ENCODE peak calls at places on chromosome 3, in five cellular contexts. One of them, this sample, is unnamed.

GRCh38 chr3:20974389-20974788 is 776.6 kb downstream of the ZNF385D start:
- DNase-seq in heart right ventricle: no peak
- DNase-seq in cardiac muscle cell: no peak
- DNase-seq in Peyer's patch: no peak
- DNase-seq in endothelial cell of umbilical vein: no peak
- DNase-seq in this sample: no peak

GRCh38 chr3:133987933-133988484 is 41.7 kb downstream of the SLCO2A1 start:
- DNase-seq in heart right ventricle: no peak
- DNase-seq in Peyer's patch: no peak
- DNase-seq in endothelial cell of umbilical vein: no peak
- DNase-seq in cardiac muscle cell: no peak
- DNase-seq in this sample: no peak

GRCh38 chr3:101189786-101190185 is 130.6 kb downstream of the IMPG2 start:
- DNase-seq in heart right ventricle: no peak
- DNase-seq in endothelial cell of umbilical vein: no peak
- DNase-seq in cardiac muscle cell: peak; percentile 34
- DNase-seq in Peyer's patch: no peak
- DNase-seq in this sample: no peak

GRCh38 chr3:148332509-148332908 is 365.2 kb upstream of the AGTR1 start:
- DNase-seq in endothelial cell of umbilical vein: no peak
- DNase-seq in Peyer's patch: no peak
- DNase-seq in cardiac muscle cell: no peak
- DNase-seq in heart right ventricle: no peak
- DNase-seq in this sample: no peak

GRCh38 chr3:190566043-190566933 is 52.4 kb downstream of the IL1RAP start:
- DNase-seq in endothelial cell of umbilical vein: peak; percentile 99
- DNase-seq in Peyer's patch: peak; percentile 69
- DNase-seq in cardiac muscle cell: peak; percentile 100
- DNase-seq in heart right ventricle: peak; percentile 57
- DNase-seq in this sample: peak; percentile 62

GRCh38 chr3:74542441-74542840 is 72.0 kb downstream of the CNTN3 start:
- DNase-seq in Peyer's patch: no peak
- DNase-seq in heart right ventricle: no peak
- DNase-seq in endothelial cell of umbilical vein: no peak
- DNase-seq in cardiac muscle cell: no peak
- DNase-seq in this sample: no peak

GRCh38 chr3:15903164-15903563 is 105.4 kb upstream of the ANKRD28 start:
- DNase-seq in cardiac muscle cell: no peak
- DNase-seq in endothelial cell of umbilical vein: no peak
- DNase-seq in heart right ventricle: no peak
- DNase-seq in Peyer's patch: no peak
- DNase-seq in this sample: no peak

GRCh38 chr3:178833696-178834095 is 237.9 kb downstream of the ZMAT3 start:
- DNase-seq in cardiac muscle cell: no peak
- DNase-seq in Peyer's patch: no peak
- DNase-seq in heart right ventricle: no peak
- DNase-seq in endothelial cell of umbilical vein: no peak
- DNase-seq in this sample: no peak

GRCh38 chr3:186406669-186407635 is 44.9 kb upstream of the DGKG start:
- DNase-seq in Peyer's patch: no peak
- DNase-seq in cardiac muscle cell: no peak
- DNase-seq in heart right ventricle: peak; percentile 51
- DNase-seq in endothelial cell of umbilical vein: no peak
- DNase-seq in this sample: no peak

GRCh38 chr3:81914254-81914653 is 152.8 kb upstream of the GBE1 start:
- DNase-seq in cardiac muscle cell: no peak
- DNase-seq in Peyer's patch: no peak
- DNase-seq in endothelial cell of umbilical vein: no peak
- DNase-seq in heart right ventricle: no peak
- DNase-seq in this sample: no peak

GRCh38 chr3:125684199-125684598 is 88.9 kb upstream of the OSBPL11 start:
- DNase-seq in endothelial cell of umbilical vein: peak; percentile 3
- DNase-seq in cardiac muscle cell: peak; percentile 54
- DNase-seq in heart right ventricle: no peak
- DNase-seq in Peyer's patch: no peak
- DNase-seq in this sample: no peak
- TF ChIP-seq CTCF in endothelial cell of umbilical vein: peak; percentile 46
- TF ChIP-seq CTCF in cardiac muscle cell: peak; percentile 43
- TF ChIP-seq CTCF in heart right ventricle: no peak
- TF ChIP-seq CTCF in Peyer's patch: no peak
- TF ChIP-seq CTCF in this sample: no peak

DNA sequence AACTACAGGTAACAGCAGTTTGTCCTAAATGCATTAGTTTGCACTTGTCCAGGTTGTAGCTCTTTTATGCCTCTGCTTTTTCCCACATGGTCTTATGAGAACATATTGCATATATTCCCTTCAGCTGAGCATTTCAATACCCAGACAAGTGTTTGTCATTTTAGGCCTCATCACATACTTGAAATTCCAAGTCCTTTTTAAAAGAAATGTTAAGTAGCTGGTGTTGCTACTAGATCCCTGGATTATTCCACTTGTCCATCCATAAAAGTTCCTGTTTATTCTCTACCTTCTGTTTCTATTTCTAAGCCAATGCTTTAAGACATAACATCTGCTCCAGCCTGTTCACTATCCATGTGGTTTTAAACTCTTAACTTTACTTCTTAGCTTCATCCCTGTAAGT is 128.4 kb downstream of the NECTIN3 start:
- DNase-seq in endothelial cell of umbilical vein: no peak
- DNase-seq in Peyer's patch: no peak
- DNase-seq in cardiac muscle cell: no peak
- DNase-seq in heart right ventricle: no peak
- DNase-seq in this sample: no peak
- H3K27me3 ChIP-seq in endothelial cell of umbilical vein: no peaks in the 10 kb centered on the region
- H3K27me3 ChIP-seq in Peyer's patch: no peaks in the 10 kb centered on the region
- H3K27me3 ChIP-seq in cardiac muscle cell: no peaks in the 10 kb centered on the region
- H3K27me3 ChIP-seq in heart right ventricle: no peaks in the 10 kb centered on the region
- H3K27me3 ChIP-seq in this sample: no peaks in the 10 kb centered on the region

GRCh38 chr3:158773166-158773565 is 28.7 kb upstream of the MFSD1 start:
- DNase-seq in cardiac muscle cell: no peak
- DNase-seq in heart right ventricle: no peak
- DNase-seq in Peyer's patch: no peak
- DNase-seq in endothelial cell of umbilical vein: no peak
- DNase-seq in this sample: no peak
- H3K27ac ChIP-seq in cardiac muscle cell: no peak overlapping the region
- H3K27ac ChIP-seq in heart right ventricle: no peak overlapping the region
- H3K27ac ChIP-seq in Peyer's patch: no peak overlapping the region
- H3K27ac ChIP-seq in endothelial cell of umbilical vein: no peak overlapping the region
- H3K27ac ChIP-seq in this sample: no peak overlapping the region

GRCh38 chr3:85760342-85760741 is 801.6 kb downstream of the CADM2 start:
- DNase-seq in heart right ventricle: no peak
- DNase-seq in cardiac muscle cell: no peak
- DNase-seq in endothelial cell of umbilical vein: no peak
- DNase-seq in Peyer's patch: no peak
- DNase-seq in this sample: no peak
- TF ChIP-seq CTCF in heart right ventricle: no peak
- TF ChIP-seq CTCF in cardiac muscle cell: no peak
- TF ChIP-seq CTCF in endothelial cell of umbilical vein: no peak
- TF ChIP-seq CTCF in Peyer's patch: no peak
- TF ChIP-seq CTCF in this sample: no peak

DNA sequence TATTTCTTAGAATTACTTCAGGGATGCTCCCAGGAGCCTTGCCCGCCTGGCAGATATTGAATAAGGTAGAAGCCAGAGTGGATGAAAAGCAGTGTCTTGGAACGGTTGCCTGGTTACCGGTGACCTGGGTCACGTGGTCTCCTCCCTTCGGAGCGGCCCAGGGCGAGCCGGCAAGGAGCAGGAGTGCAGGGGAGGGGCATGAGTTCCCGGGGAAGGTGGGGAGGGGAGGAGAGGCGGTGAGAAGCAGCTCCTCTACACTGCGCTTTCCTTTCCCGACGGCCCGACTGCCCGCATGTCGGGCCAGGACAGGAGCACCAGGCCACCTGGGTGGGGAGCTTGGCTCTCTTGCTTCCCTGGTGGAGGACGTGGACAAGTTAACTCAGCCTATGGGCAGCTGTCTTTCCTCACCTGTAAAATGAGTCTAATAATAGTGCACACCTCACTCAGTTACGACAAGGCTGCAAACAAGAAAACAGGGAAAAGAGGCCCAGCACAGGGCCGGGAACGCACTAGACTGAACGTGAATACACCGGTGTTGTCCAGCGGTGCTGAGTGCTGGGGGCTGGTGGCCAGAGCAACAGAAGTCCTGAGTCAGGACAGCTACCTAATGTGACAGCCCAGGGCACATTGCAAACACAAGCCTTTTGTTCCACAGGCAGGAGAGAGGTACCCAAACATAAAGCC is 198.3 kb downstream of the ADAMTS9 start:
- DNase-seq in endothelial cell of umbilical vein: no peak
- DNase-seq in Peyer's patch: peak; percentile 50
- DNase-seq in cardiac muscle cell: peak; percentile 45
- DNase-seq in heart right ventricle: peak; percentile 20
- DNase-seq in this sample: no peak
- H3K27me3 ChIP-seq in endothelial cell of umbilical vein: peaks cover 56% of the 10 kb centered on the region
- H3K27me3 ChIP-seq in Peyer's patch: no peaks in the 10 kb centered on the region
- H3K27me3 ChIP-seq in cardiac muscle cell: no peaks in the 10 kb centered on the region
- H3K27me3 ChIP-seq in heart right ventricle: no peaks in the 10 kb centered on the region
- H3K27me3 ChIP-seq in this sample: no peaks in the 10 kb centered on the region